ENCODE peak calls at places on chromosomes 7 and 10, in eight cellular contexts. H, B, J, C, L, P, A and G are unnamed samples.

GRCh38 chr7:94274828-94275227 is 119.9 kb upstream of the COL1A2 start:
- DNase-seq in H (no peak), B (no peak), J (no peak), C (no peak), L (no peak), P (no peak), A (no peak), G (no peak)

GRCh38 chr10:124700293-124701037 is 43.7 kb downstream of the FAM53B start:
- DNase-seq in H (no peak), B (no peak), J (no peak), C (no peak), L (no peak), P (no peak), A (no peak), G (no peak)

GRCh38 chr7:5635461-5636445 is 145.7 kb downstream of the RNF216 start:
- DNase-seq in H (no peak), B (no peak), J (no peak), C (no peak), L (no peak), P (no peak), A (peak), G (no peak)

GRCh38 chr7:23287612-23288011 is 11.5 kb upstream of the MALSU1 start:
- DNase-seq in H (no peak), B (no peak), J (no peak), C (no peak), L (no peak), P (no peak), A (no peak), G (no peak)

GRCh38 chr10:36489181-36489927 is 636.0 kb upstream of the ANKRD30A start:
- DNase-seq in H (no peak), B (no peak), J (no peak), C (no peak), L (no peak), P (no peak), A (no peak), G (no peak)

GRCh38 chr10:10831085-10831484 is 186.6 kb upstream of the CELF2 start:
- DNase-seq in H (no peak), B (no peak), J (peak), C (peak), L (peak), P (no peak), A (peak), G (no peak)

GRCh38 chr7:146539836-146540235 is 423.2 kb downstream of the CNTNAP2 start:
- DNase-seq in H (no peak), B (no peak), J (no peak), C (no peak), L (no peak), P (no peak), A (no peak), G (no peak)

GRCh38 chr7:91181949-91182348 is 82.3 kb upstream of the FZD1 start:
- DNase-seq in H (no peak), B (no peak), J (no peak), C (no peak), L (no peak), P (no peak), A (no peak), G (no peak)

GRCh38 chr7:16599860-16600259 is 45.7 kb downstream of the ANKMY2 start:
- DNase-seq in H (no peak), B (no peak), J (no peak), C (no peak), L (no peak), P (no peak), A (no peak), G (no peak)

GRCh38 chr7:16606704-16607103 is 38.9 kb downstream of the ANKMY2 start:
- DNase-seq in H (no peak), B (no peak), J (no peak), C (no peak), L (no peak), P (peak), A (no peak), G (no peak)

GRCh38 chr7:16609842-16610450 is 35.6 kb downstream of the ANKMY2 start:
- DNase-seq in H (no peak), B (no peak), J (no peak), C (no peak), L (no peak), P (peak), A (no peak), G (no peak)

GRCh38 chr7:16603633-16604032 is 41.9 kb downstream of the ANKMY2 start:
- DNase-seq in H (no peak), B (no peak), J (no peak), C (no peak), L (no peak), P (no peak), A (no peak), G (no peak)

DNA sequence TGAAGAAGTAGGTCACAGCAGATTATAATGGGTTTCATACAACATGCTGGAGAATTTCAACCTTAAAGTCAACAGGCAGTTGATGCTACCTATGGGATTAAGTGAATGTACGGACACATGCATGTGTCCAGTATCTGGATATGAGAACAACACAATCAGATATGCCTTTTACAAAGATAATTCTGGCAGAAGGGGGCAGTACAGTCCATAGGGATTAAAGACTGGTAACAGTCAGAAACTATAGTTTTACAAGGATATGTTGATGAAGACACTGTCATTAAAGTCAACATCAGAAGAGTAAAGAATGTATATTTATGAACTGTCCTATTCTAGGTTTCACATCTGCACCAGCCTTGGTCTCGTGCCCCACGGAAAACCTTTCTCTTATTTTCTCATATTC is 41.5 kb downstream of the ANKMY2 start:
- DNase-seq in H (no peak), B (no peak), J (no peak), C (no peak), L (no peak), P (no peak), A (no peak), G (no peak)
- TF ChIP-seq CTCF in H (no peak), B (no peak), J (peak), C (no peak), L (no peak), P (peak), A (peak), G (peak)

GRCh38 chr7:68324621-68325020 is 1273.7 kb upstream of the AUTS2 start:
- DNase-seq in H (no peak), B (no peak), J (no peak), C (no peak), L (no peak), P (no peak), A (no peak), G (no peak)

GRCh38 chr7:68319061-68319460 is 1279.2 kb upstream of the AUTS2 start:
- DNase-seq in H (no peak), B (no peak), J (no peak), C (no peak), L (no peak), P (no peak), A (no peak), G (no peak)

GRCh38 chr7:68317476-68317875 is 1280.8 kb upstream of the AUTS2 start:
- DNase-seq in H (no peak), B (no peak), J (no peak), C (no peak), L (no peak), P (no peak), A (no peak), G (no peak)

GRCh38 chr7:68321776-68322496 is 1276.3 kb upstream of the AUTS2 start:
- DNase-seq in H (no peak), B (no peak), J (no peak), C (no peak), L (no peak), P (no peak), A (no peak), G (no peak)

GRCh38 chr7:68321076-68321639 is 1277.1 kb upstream of the AUTS2 start:
- DNase-seq in H (no peak), B (no peak), J (no peak), C (peak), L (no peak), P (no peak), A (no peak), G (no peak)
- TF ChIP-seq CTCF in H (no peak), B (no peak), J (no peak), C (no peak), L (no peak), P (no peak), A (no peak), G (no peak)

DNA sequence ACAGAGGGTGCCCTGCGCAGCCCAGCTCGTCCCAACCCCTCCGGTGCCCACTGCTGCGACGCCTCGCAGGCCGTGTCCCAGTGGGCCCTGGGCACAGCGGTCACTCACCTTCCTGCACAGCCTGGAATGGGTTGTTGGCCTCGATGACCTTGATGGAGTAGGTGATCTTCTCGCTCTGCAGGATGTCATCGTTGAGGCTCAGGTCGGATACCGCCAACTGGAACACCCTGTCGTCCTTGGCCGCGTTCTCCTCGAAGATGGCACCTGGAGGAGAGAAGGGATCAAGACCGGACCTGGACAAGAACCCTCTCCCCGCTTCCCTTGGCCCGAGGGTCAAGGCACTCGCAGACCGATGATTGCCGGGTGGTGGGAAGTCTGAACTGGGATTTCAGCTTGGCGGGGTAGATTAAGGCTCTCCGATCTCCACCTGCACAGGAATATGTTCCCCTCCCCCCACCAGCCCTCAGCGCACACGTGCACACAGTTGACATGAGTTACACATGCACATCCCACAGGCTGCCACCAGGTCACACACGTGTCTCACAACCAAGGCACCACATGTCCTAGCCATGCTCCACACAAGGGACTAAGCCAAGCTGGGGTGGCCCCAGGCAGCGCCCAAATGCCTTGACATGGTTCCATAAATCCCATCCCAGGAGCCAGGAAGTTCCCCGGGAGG is 2.6 kb downstream of the GRID1 start:
- DNase-seq in H (no peak), B (no peak), J (no peak), C (no peak), L (no peak), P (no peak), A (peak), G (no peak)
- TF ChIP-seq CTCF in H (no peak), B (no peak), J (no peak), C (no peak), L (no peak), P (no peak), A (no peak), G (peak)

GRCh38 chr10:95391570-95392249 is 100.9 kb upstream of the PDLIM1 start:
- DNase-seq in H (no peak), B (no peak), J (peak), C (no peak), L (no peak), P (peak), A (no peak), G (no peak)
- TF ChIP-seq CTCF in H (no peak), B (no peak), J (peak), C (peak), L (no peak), P (no peak), A (no peak), G (peak)

GRCh38 chr7:54559401-54559800 is 17.2 kb downstream of the VSTM2A start:
- DNase-seq in H (no peak), B (no peak), J (no peak), C (no peak), L (no peak), P (no peak), A (no peak), G (no peak)

GRCh38 chr7:54565432-54565831 is 23.3 kb downstream of the VSTM2A start:
- DNase-seq in H (no peak), B (no peak), J (no peak), C (no peak), L (no peak), P (no peak), A (no peak), G (no peak)

GRCh38 chr7:54560183-54560582 is 18.0 kb downstream of the VSTM2A start:
- DNase-seq in H (no peak), B (no peak), J (no peak), C (no peak), L (no peak), P (no peak), A (no peak), G (no peak)

GRCh38 chr7:54560726-54561125 is 18.6 kb downstream of the VSTM2A start:
- DNase-seq in H (no peak), B (no peak), J (no peak), C (no peak), L (no peak), P (no peak), A (no peak), G (no peak)

DNA sequence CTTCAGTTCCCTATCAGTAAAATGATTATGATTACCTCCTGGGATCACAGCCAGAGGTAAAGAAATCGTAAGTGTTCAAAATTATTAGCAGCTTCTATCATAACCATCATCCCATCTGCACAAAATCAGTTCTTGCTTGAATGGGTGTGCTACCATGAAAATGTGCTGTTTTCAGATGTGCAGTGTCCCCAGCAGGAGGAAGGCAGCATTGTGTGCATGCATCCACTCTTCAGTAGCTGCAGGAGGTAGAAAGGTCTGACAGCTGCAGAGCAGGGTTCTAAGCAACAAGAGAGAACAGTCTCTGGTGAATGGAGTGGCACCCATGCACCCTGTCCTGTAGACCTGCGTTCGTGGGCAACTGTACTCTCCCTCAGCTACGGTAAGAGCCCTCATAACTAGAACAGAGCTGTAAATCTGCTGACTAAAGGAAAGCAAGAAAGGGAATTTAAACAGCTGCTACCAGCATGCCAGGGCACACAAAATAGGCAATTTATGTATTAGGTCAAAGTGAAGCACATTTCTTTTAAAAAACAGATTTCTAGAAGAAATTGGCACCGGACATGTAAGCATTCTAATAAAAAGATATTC is 21.2 kb downstream of the VSTM2A start:
- DNase-seq in H (no peak), B (no peak), J (no peak), C (no peak), L (no peak), P (no peak), A (no peak), G (no peak)
- TF ChIP-seq CTCF in H (no peak), B (no peak), J (no peak), C (no peak), L (no peak), P (no peak), A (no peak), G (no peak)

GRCh38 chr7:21771261-21771660 is 174.4 kb downstream of the CDCA7L start:
- DNase-seq in H (no peak), B (no peak), J (no peak), C (no peak), L (no peak), P (no peak), A (no peak), G (no peak)

GRCh38 chr7:21766218-21766617 is 179.5 kb downstream of the CDCA7L start:
- DNase-seq in H (no peak), B (no peak), J (no peak), C (no peak), L (no peak), P (no peak), A (no peak), G (no peak)

GRCh38 chr7:21763818-21764217 is 181.9 kb downstream of the CDCA7L start:
- DNase-seq in H (no peak), B (no peak), J (no peak), C (no peak), L (no peak), P (peak), A (no peak), G (no peak)

GRCh38 chr7:21768279-21768678 is 177.4 kb downstream of the CDCA7L start:
- DNase-seq in H (no peak), B (no peak), J (no peak), C (no peak), L (no peak), P (no peak), A (no peak), G (no peak)

DNA sequence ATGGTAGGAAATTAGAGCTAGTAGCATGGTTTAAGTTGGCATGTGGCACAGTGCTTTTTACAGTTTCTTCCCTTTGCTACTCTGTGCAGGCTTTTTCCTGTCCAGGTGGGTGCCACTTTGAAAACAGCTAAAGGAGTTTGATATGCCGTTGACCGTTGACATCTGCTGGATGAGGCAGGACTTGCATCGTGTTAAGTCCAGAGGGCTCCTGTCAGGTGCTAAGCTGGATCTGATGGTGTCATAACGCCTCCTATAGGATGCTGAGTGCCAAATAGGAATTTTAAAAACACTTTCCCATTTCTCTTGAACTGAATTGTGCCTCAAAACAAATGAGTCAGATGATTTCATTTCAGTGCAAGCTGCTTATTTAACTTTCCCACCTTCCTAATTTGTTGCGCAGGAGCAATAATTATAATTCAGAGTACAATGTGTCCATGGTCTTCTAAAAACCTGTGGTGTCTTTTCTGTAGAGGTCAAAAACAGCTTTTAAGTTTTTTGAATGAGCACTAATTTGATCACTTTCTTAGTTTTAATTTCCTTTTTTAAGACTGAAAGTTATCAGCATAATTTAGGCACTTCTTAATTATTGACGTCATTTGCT is 178.3 kb downstream of the CDCA7L start:
- DNase-seq in H (peak), B (peak), J (no peak), C (no peak), L (peak), P (peak), A (no peak), G (no peak)
- TF ChIP-seq CTCF in H (peak), B (peak), J (peak), C (no peak), L (peak), P (peak), A (peak), G (peak)